ENCODE peak calls at places on chromosomes 11 and 22, in nine cellular contexts. One of them, this sample, is unnamed. For H4K20me1, the result is how much of the 10 kb centered on the place peaks cover.

GRCh38 chr11:68659158-68659921 is 25.0 kb upstream of the GAL start:
- DNase-seq in MM.1S: no peak
- DNase-seq in SK-N-SH: peak
- DNase-seq in GM23338: no peak
- DNase-seq in GM23248: peak
- DNase-seq in PC-3: peak
- DNase-seq in neural progenitor cell: no peak
- DNase-seq in HCT116: no peak
- DNase-seq in hepatocyte: peak
- DNase-seq in this sample: no peak

GRCh38 chr11:29352273-29352672 is 664.6 kb downstream of the KCNA4 start:
- DNase-seq in PC-3: no peak
- DNase-seq in GM23338: peak
- DNase-seq in SK-N-SH: no peak
- DNase-seq in hepatocyte: no peak
- DNase-seq in neural progenitor cell: peak
- DNase-seq in MM.1S: no peak
- DNase-seq in GM23248: no peak
- DNase-seq in HCT116: no peak
- DNase-seq in this sample: no peak

GRCh38 chr11:46122955-46123354 is 1.7 kb upstream of the PHF21A start:
- DNase-seq in MM.1S: no peak
- DNase-seq in HCT116: no peak
- DNase-seq in SK-N-SH: no peak
- DNase-seq in neural progenitor cell: no peak
- DNase-seq in hepatocyte: peak
- DNase-seq in GM23248: peak
- DNase-seq in GM23338: no peak
- DNase-seq in PC-3: peak
- DNase-seq in this sample: no peak

GRCh38 chr22:20438066-20438677 is 547 bp upstream of the SCARF2 start:
- DNase-seq in hepatocyte: peak
- DNase-seq in GM23338: peak
- DNase-seq in MM.1S: no peak
- DNase-seq in PC-3: no peak
- DNase-seq in GM23248: peak
- DNase-seq in HCT116: no peak
- DNase-seq in SK-N-SH: no peak
- DNase-seq in neural progenitor cell: peak
- DNase-seq in this sample: no peak

GRCh38 chr11:89405629-89406028 is 85.5 kb downstream of the NOX4 start:
- DNase-seq in neural progenitor cell: peak
- DNase-seq in HCT116: peak
- DNase-seq in PC-3: peak
- DNase-seq in hepatocyte: no peak
- DNase-seq in GM23248: peak
- DNase-seq in SK-N-SH: no peak
- DNase-seq in GM23338: peak
- DNase-seq in MM.1S: peak
- DNase-seq in this sample: no peak

GRCh38 chr11:4626207-4627105 is 10.8 kb upstream of the OR51D1 start:
- DNase-seq in GM23248: peak
- DNase-seq in GM23338: peak
- DNase-seq in neural progenitor cell: peak
- DNase-seq in SK-N-SH: peak
- DNase-seq in HCT116: peak
- DNase-seq in PC-3: peak
- DNase-seq in hepatocyte: peak
- DNase-seq in MM.1S: peak
- DNase-seq in this sample: peak

GRCh38 chr11:123357990-123358827 is 71.9 kb upstream of the GRAMD1B start:
- DNase-seq in GM23248: peak
- DNase-seq in MM.1S: peak
- DNase-seq in SK-N-SH: peak
- DNase-seq in hepatocyte: peak
- DNase-seq in neural progenitor cell: peak
- DNase-seq in PC-3: peak
- DNase-seq in HCT116: no peak
- DNase-seq in GM23338: peak
- DNase-seq in this sample: no peak

GRCh38 chr22:17085277-17086091 is 684 bp downstream of the IL17RA start:
- DNase-seq in hepatocyte: peak
- DNase-seq in HCT116: no peak
- DNase-seq in GM23338: peak
- DNase-seq in MM.1S: no peak
- DNase-seq in GM23248: peak
- DNase-seq in SK-N-SH: no peak
- DNase-seq in PC-3: peak
- DNase-seq in neural progenitor cell: peak
- DNase-seq in this sample: no peak

GRCh38 chr22:20777420-20778177 is 3.7 kb downstream of the SERPIND1 start:
- DNase-seq in neural progenitor cell: no peak
- DNase-seq in SK-N-SH: no peak
- DNase-seq in MM.1S: no peak
- DNase-seq in GM23338: no peak
- DNase-seq in hepatocyte: peak
- DNase-seq in HCT116: peak
- DNase-seq in PC-3: peak
- DNase-seq in GM23248: peak
- DNase-seq in this sample: no peak

GRCh38 chr11:80388133-80388532 is 947.3 kb upstream of the TENM4 start:
- DNase-seq in PC-3: peak
- DNase-seq in MM.1S: no peak
- DNase-seq in GM23248: no peak
- DNase-seq in GM23338: peak
- DNase-seq in HCT116: no peak
- DNase-seq in SK-N-SH: no peak
- DNase-seq in hepatocyte: peak
- DNase-seq in neural progenitor cell: peak
- DNase-seq in this sample: no peak

GRCh38 chr11:11977206-11977938 is 31.1 kb downstream of the DKK3 start:
- DNase-seq in HCT116: peak
- DNase-seq in GM23338: peak
- DNase-seq in GM23248: peak
- DNase-seq in PC-3: peak
- DNase-seq in hepatocyte: peak
- DNase-seq in SK-N-SH: no peak
- DNase-seq in neural progenitor cell: no peak
- DNase-seq in MM.1S: no peak
- DNase-seq in this sample: no peak

GRCh38 chr22:42973536-42973881 is 41.4 kb downstream of the PACSIN2 start:
- DNase-seq in MM.1S: no peak
- DNase-seq in HCT116: no peak
- DNase-seq in SK-N-SH: no peak
- DNase-seq in GM23338: no peak
- DNase-seq in GM23248: no peak
- DNase-seq in neural progenitor cell: no peak
- DNase-seq in hepatocyte: no peak
- DNase-seq in PC-3: no peak
- DNase-seq in this sample: no peak

GRCh38 chr11:85385561-85385960 is 241.6 kb downstream of the DLG2 start:
- DNase-seq in SK-N-SH: no peak
- DNase-seq in hepatocyte: no peak
- DNase-seq in GM23338: no peak
- DNase-seq in PC-3: no peak
- DNase-seq in neural progenitor cell: no peak
- DNase-seq in HCT116: no peak
- DNase-seq in MM.1S: no peak
- DNase-seq in GM23248: no peak
- DNase-seq in this sample: no peak

GRCh38 chr11:119175493-119176077 is 7.1 kb downstream of the NLRX1 start:
- DNase-seq in PC-3: peak
- DNase-seq in SK-N-SH: peak
- DNase-seq in GM23338: no peak
- DNase-seq in hepatocyte: no peak
- DNase-seq in HCT116: no peak
- DNase-seq in neural progenitor cell: no peak
- DNase-seq in MM.1S: no peak
- DNase-seq in GM23248: peak
- DNase-seq in this sample: no peak

GRCh38 chr11:84022221-84022620 is 736.1 kb upstream of the CCDC90B start:
- DNase-seq in neural progenitor cell: peak
- DNase-seq in GM23338: peak
- DNase-seq in GM23248: no peak
- DNase-seq in PC-3: no peak
- DNase-seq in MM.1S: no peak
- DNase-seq in hepatocyte: no peak
- DNase-seq in HCT116: no peak
- DNase-seq in SK-N-SH: no peak
- DNase-seq in this sample: no peak
- TF ChIP-seq EZH2phosphoT487 in neural progenitor cell: peak
- TF ChIP-seq EZH2phosphoT487 in GM23338: no peak
- TF ChIP-seq EZH2phosphoT487 in GM23248: no peak
- TF ChIP-seq EZH2phosphoT487 in PC-3: no peak
- TF ChIP-seq EZH2phosphoT487 in MM.1S: no peak
- TF ChIP-seq EZH2phosphoT487 in hepatocyte: no peak
- TF ChIP-seq EZH2phosphoT487 in HCT116: no peak
- TF ChIP-seq EZH2phosphoT487 in SK-N-SH: no peak
- TF ChIP-seq EZH2phosphoT487 in this sample: no peak

DNA sequence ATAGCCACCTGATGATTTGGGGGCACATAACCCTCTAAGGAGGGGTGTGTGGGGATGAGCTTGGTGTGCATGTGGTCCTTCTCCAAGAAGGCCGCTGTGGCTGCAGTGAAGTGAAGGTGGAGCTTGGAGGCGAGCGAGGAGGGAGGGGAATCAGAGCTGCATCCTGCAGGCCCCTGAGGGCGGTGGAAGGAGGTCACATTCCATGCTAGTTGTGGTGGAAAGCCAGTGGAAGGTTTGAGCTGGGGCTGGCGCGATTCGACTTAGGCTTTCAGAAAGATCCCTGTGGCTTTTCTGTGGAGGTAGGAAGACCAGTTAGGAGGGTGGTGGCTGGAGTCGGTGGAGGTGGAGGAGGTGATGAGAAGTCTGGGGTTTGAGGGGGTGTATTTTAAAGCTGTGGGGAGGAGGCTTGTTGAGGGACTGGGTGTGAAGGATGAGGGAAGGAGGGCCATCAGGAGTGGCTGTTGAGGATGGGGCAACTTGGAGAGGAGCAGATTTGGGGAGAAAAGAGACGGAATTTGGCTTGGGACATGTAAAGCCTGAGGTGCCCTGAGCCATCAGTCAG is 62.0 kb downstream of the TBC1D22A start:
- DNase-seq in SK-N-SH: peak
- DNase-seq in neural progenitor cell: no peak
- DNase-seq in GM23338: no peak
- DNase-seq in HCT116: no peak
- DNase-seq in PC-3: no peak
- DNase-seq in GM23248: no peak
- DNase-seq in MM.1S: no peak
- DNase-seq in hepatocyte: no peak
- DNase-seq in this sample: no peak
- H4K20me1 ChIP-seq in SK-N-SH: under half
- H4K20me1 ChIP-seq in neural progenitor cell: under half
- H4K20me1 ChIP-seq in GM23338: under half
- H4K20me1 ChIP-seq in HCT116: under half
- H4K20me1 ChIP-seq in PC-3: under half
- H4K20me1 ChIP-seq in GM23248: under half
- H4K20me1 ChIP-seq in MM.1S: under half
- H4K20me1 ChIP-seq in hepatocyte: under half
- H4K20me1 ChIP-seq in this sample: under half

GRCh38 chr11:131875611-131876010 is 505.2 kb downstream of the NTM start:
- DNase-seq in MM.1S: no peak
- DNase-seq in GM23248: peak
- DNase-seq in hepatocyte: no peak
- DNase-seq in HCT116: no peak
- DNase-seq in neural progenitor cell: no peak
- DNase-seq in SK-N-SH: no peak
- DNase-seq in PC-3: no peak
- DNase-seq in GM23338: no peak
- DNase-seq in this sample: no peak
- H3K4me2 ChIP-seq in MM.1S: no peak
- H3K4me2 ChIP-seq in GM23248: no peak
- H3K4me2 ChIP-seq in hepatocyte: no peak
- H3K4me2 ChIP-seq in HCT116: no peak
- H3K4me2 ChIP-seq in neural progenitor cell: no peak
- H3K4me2 ChIP-seq in SK-N-SH: no peak
- H3K4me2 ChIP-seq in PC-3: no peak
- H3K4me2 ChIP-seq in GM23338: no peak
- H3K4me2 ChIP-seq in this sample: no peak

GRCh38 chr11:79087957-79088318 is 352.9 kb downstream of the TENM4 start:
- DNase-seq in hepatocyte: peak
- DNase-seq in GM23338: no peak
- DNase-seq in PC-3: no peak
- DNase-seq in SK-N-SH: peak
- DNase-seq in neural progenitor cell: no peak
- DNase-seq in MM.1S: no peak
- DNase-seq in GM23248: no peak
- DNase-seq in HCT116: no peak
- DNase-seq in this sample: no peak

GRCh38 chr11:79088967-79089366 is 351.9 kb downstream of the TENM4 start:
- DNase-seq in neural progenitor cell: peak
- DNase-seq in GM23248: no peak
- DNase-seq in GM23338: no peak
- DNase-seq in hepatocyte: no peak
- DNase-seq in SK-N-SH: no peak
- DNase-seq in HCT116: no peak
- DNase-seq in PC-3: no peak
- DNase-seq in MM.1S: no peak
- DNase-seq in this sample: no peak

GRCh38 chr11:79086056-79086455 is 354.8 kb downstream of the TENM4 start:
- DNase-seq in MM.1S: no peak
- DNase-seq in neural progenitor cell: no peak
- DNase-seq in hepatocyte: no peak
- DNase-seq in GM23338: no peak
- DNase-seq in HCT116: no peak
- DNase-seq in SK-N-SH: no peak
- DNase-seq in PC-3: no peak
- DNase-seq in GM23248: no peak
- DNase-seq in this sample: no peak

GRCh38 chr11:79090191-79090590 is 350.6 kb downstream of the TENM4 start:
- DNase-seq in GM23338: no peak
- DNase-seq in GM23248: no peak
- DNase-seq in HCT116: no peak
- DNase-seq in MM.1S: no peak
- DNase-seq in PC-3: peak
- DNase-seq in neural progenitor cell: no peak
- DNase-seq in hepatocyte: no peak
- DNase-seq in SK-N-SH: no peak
- DNase-seq in this sample: no peak

DNA sequence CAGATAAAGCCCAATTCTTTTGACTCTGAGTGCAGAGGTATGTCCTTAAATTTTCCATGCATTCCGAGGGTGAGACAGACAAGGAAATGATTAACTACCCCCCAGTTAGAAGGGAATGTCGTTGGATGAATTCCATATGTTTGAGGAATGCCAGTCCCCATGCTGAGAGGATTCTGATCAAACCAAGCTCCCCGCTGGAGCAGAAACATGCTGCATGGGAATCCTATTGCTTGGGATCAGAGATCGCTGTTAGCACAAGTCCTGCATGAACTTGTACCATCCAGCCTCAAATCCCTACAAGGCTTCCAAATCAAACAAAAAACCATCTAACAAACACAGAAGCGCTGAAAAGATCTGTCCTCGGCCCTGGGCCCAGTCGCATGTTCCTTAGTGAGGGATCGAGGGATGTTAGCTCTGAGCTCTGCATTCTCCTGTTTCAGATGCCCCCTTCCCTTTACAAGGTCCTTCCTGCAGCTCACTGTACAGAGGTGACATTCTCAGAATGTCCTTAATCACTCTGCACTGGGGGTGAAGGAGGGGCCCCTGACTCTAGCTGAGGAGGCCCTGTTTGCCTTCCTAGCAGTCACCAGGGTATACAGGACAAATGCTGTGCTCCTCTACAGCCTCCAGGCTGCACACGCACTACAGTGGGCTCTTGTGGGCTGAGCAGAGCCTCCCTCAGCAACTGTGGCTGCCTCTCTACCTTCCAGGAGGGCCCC is 353.4 kb downstream of the TENM4 start:
- DNase-seq in HCT116: no peak
- DNase-seq in MM.1S: no peak
- DNase-seq in PC-3: peak
- DNase-seq in GM23338: peak
- DNase-seq in SK-N-SH: peak
- DNase-seq in neural progenitor cell: peak
- DNase-seq in hepatocyte: peak
- DNase-seq in GM23248: peak
- DNase-seq in this sample: no peak
- TF ChIP-seq EZH2phosphoT487 in HCT116: no peak
- TF ChIP-seq EZH2phosphoT487 in MM.1S: no peak
- TF ChIP-seq EZH2phosphoT487 in PC-3: no peak
- TF ChIP-seq EZH2phosphoT487 in GM23338: no peak
- TF ChIP-seq EZH2phosphoT487 in SK-N-SH: no peak
- TF ChIP-seq EZH2phosphoT487 in neural progenitor cell: no peak
- TF ChIP-seq EZH2phosphoT487 in hepatocyte: no peak
- TF ChIP-seq EZH2phosphoT487 in GM23248: no peak
- TF ChIP-seq EZH2phosphoT487 in this sample: no peak

This sample was measured in OCI-LY7.